ENCODE peak calls at places on chromosomes 11 and 22, in seven cellular contexts. I is activated CD8-positive, alpha-beta memory T cell treated with anti-CD3 and anti-CD28 coated beads for 1 hour; H is stimulated activated CD8-positive, alpha-beta memory T cell treated with anti-CD3 and anti-CD28 coated beads, Interleukin-15, amount 100 ng/mL, for 4 hours; R is activated T-helper 1 cell treated with anti-CD3 and anti-CD28 coated beads, Interleukin-2, amount 50 U/mL, for 16 hours; N is right atrium auricular region; K is OCI-M1; P is HTR-8/SVneo. A is an unnamed sample.
A peak's percentile ranks its signal among the peaks of the same experiment; 100 is the strongest.

GRCh38 chr11:108322666-108323065 is 99.8 kb downstream of the ATM start:
- DNase-seq in I (no peak), P (no peak), R (no peak), N (no peak), K (no peak), H (no peak), A (no peak)

GRCh38 chr11:72613977-72614376 is 60.2 kb downstream of the PDE2A start:
- DNase-seq in K (peak; percentile 97), P (no peak), H (no peak), N (no peak), R (no peak), I (no peak), A (no peak)

GRCh38 chr11:93198221-93198650 is 445 bp upstream of the SLC36A4 start:
- DNase-seq in R (no peak), K (no peak), I (no peak), H (no peak), N (no peak), P (no peak), A (peak; percentile 49)

GRCh38 chr11:1920128-1920908 is 815 bp downstream of the TNNT3 start:
- DNase-seq in P (no peak), H (no peak), N (no peak), R (no peak), K (no peak), I (no peak), A (no peak)

GRCh38 chr11:102843474-102843873 is at the start of gene MMP3:
- DNase-seq in I (no peak), K (no peak), P (no peak), R (no peak), N (no peak), H (no peak), A (peak; percentile 37)

GRCh38 chr22:19815823-19816290 is 38.8 kb downstream of the GNB1L start:
- DNase-seq in N (peak; percentile 53), H (no peak), R (no peak), K (no peak), I (no peak), P (no peak), A (no peak)

GRCh38 chr11:16897460-16898061 is 116.7 kb downstream of the PLEKHA7 start:
- DNase-seq in K (no peak), H (no peak), R (no peak), I (no peak), P (no peak), N (no peak), A (no peak)

GRCh38 chr11:64234840-64235379 is 526 bp downstream of the VEGFB start:
- DNase-seq in R (peak; percentile 31), K (peak; percentile 53), N (no peak), P (peak; percentile 33), H (no peak), I (peak; percentile 40), A (peak; percentile 20)

GRCh38 chr11:75765116-75765515 is 3.5 kb upstream of the DGAT2 start:
- DNase-seq in P (no peak), K (no peak), H (no peak), I (no peak), N (no peak), R (no peak), A (no peak)

GRCh38 chr22:46734830-46735453 is 3.1 kb downstream of the CERK start:
- DNase-seq in I (peak; percentile 47), H (no peak), K (peak; percentile 52), R (peak; percentile 38), P (no peak), N (no peak), A (peak; percentile 4)

GRCh38 chr11:118947999-118948398 is 8.1 kb upstream of the UPK2 start:
- DNase-seq in R (no peak), H (no peak), N (no peak), K (no peak), I (no peak), P (no peak), A (no peak)

GRCh38 chr11:120208777-120209176 is 2.1 kb upstream of the OAF start:
- DNase-seq in H (no peak), K (peak; percentile 38), N (peak; percentile 84), P (no peak), I (no peak), R (no peak), A (peak; percentile 82)

GRCh38 chr22:33853200-33854097 is 66.8 kb downstream of the LARGE1 start:
- DNase-seq in R (no peak), K (peak; percentile 82), P (peak; percentile 28), I (no peak), H (no peak), N (peak; percentile 73), A (peak; percentile 89)

GRCh38 chr22:42268852-42269406 is 1.5 kb downstream of the TCF20 start:
- DNase-seq in H (no peak), I (no peak), R (no peak), N (no peak), P (peak; percentile 11), K (peak; percentile 77), A (no peak)

GRCh38 chr22:32204856-32205722 is at the start of gene RFPL2:
- DNase-seq in P (peak; percentile 41), I (no peak), H (no peak), N (no peak), R (no peak), K (no peak), A (peak; percentile 67)

GRCh38 chr11:73728000-73728399 is 32.9 kb downstream of the RAB6A start:
- DNase-seq in N (no peak), I (no peak), K (no peak), R (no peak), H (no peak), P (no peak), A (no peak)

GRCh38 chr11:65887723-65888162 is 528 bp downstream of the FIBP start:
- DNase-seq in H (no peak), K (no peak), R (no peak), N (no peak), I (no peak), P (no peak), A (no peak)

A was measured in mesenchymal stem cell.